ENCODE peak calls at places on chromosomes 11 and 22, in five cellular contexts. One of them, this sample, is unnamed.

GRCh38 chr11:95092549-95093324 is 3.1 kb downstream of the ENDOD1 start:
- DNase-seq in RPMI7951: peak; percentile 73
- DNase-seq in NCI-H146: no peak
- DNase-seq in stimulated activated CD4-positive, alpha-beta T cell treated with anti-CD3 and anti-CD28 coated beads, Interleukin-1b, Interleukin-23, amount 100 ng/mL, for 1 hour: no peak
- DNase-seq in amygdala: no peak
- DNase-seq in this sample: no peak

GRCh38 chr11:16841984-16842383 is 103.5 kb downstream of the C11orf58 start:
- DNase-seq in RPMI7951: no peak
- DNase-seq in NCI-H146: no peak
- DNase-seq in stimulated activated CD4-positive, alpha-beta T cell treated with anti-CD3 and anti-CD28 coated beads, Interleukin-1b, Interleukin-23, amount 100 ng/mL, for 1 hour: no peak
- DNase-seq in amygdala: no peak
- DNase-seq in this sample: no peak

GRCh38 chr11:17921620-17922473 is 91.0 kb downstream of the SERGEF start:
- DNase-seq in RPMI7951: peak; percentile 25
- DNase-seq in NCI-H146: no peak
- DNase-seq in stimulated activated CD4-positive, alpha-beta T cell treated with anti-CD3 and anti-CD28 coated beads, Interleukin-1b, Interleukin-23, amount 100 ng/mL, for 1 hour: no peak
- DNase-seq in amygdala: no peak
- DNase-seq in this sample: no peak

GRCh38 chr11:75319035-75319877 is 32.2 kb downstream of the ARRB1 start:
- DNase-seq in RPMI7951: no peak
- DNase-seq in NCI-H146: no peak
- DNase-seq in stimulated activated CD4-positive, alpha-beta T cell treated with anti-CD3 and anti-CD28 coated beads, Interleukin-1b, Interleukin-23, amount 100 ng/mL, for 1 hour: no peak
- DNase-seq in amygdala: no peak
- DNase-seq in this sample: no peak

GRCh38 chr22:46500201-46500600 is 37.2 kb downstream of the CELSR1 start:
- DNase-seq in RPMI7951: no peak
- DNase-seq in NCI-H146: peak; percentile 91
- DNase-seq in stimulated activated CD4-positive, alpha-beta T cell treated with anti-CD3 and anti-CD28 coated beads, Interleukin-1b, Interleukin-23, amount 100 ng/mL, for 1 hour: no peak
- DNase-seq in amygdala: no peak
- DNase-seq in this sample: peak; percentile 84

GRCh38 chr11:87455180-87455579 is 417.4 kb downstream of the TMEM135 start:
- DNase-seq in RPMI7951: no peak
- DNase-seq in NCI-H146: no peak
- DNase-seq in stimulated activated CD4-positive, alpha-beta T cell treated with anti-CD3 and anti-CD28 coated beads, Interleukin-1b, Interleukin-23, amount 100 ng/mL, for 1 hour: no peak
- DNase-seq in amygdala: no peak
- DNase-seq in this sample: no peak

GRCh38 chr22:38415046-38415445 is 40.0 kb downstream of the KCNJ4 start:
- DNase-seq in RPMI7951: no peak
- DNase-seq in NCI-H146: no peak
- DNase-seq in stimulated activated CD4-positive, alpha-beta T cell treated with anti-CD3 and anti-CD28 coated beads, Interleukin-1b, Interleukin-23, amount 100 ng/mL, for 1 hour: no peak
- DNase-seq in amygdala: no peak
- DNase-seq in this sample: no peak

GRCh38 chr22:28514314-28514713 is 165.3 kb downstream of the TTC28 start:
- DNase-seq in RPMI7951: no peak
- DNase-seq in NCI-H146: no peak
- DNase-seq in stimulated activated CD4-positive, alpha-beta T cell treated with anti-CD3 and anti-CD28 coated beads, Interleukin-1b, Interleukin-23, amount 100 ng/mL, for 1 hour: no peak
- DNase-seq in amygdala: no peak
- DNase-seq in this sample: no peak

GRCh38 chr11:34433899-34434298 is 4.8 kb upstream of the CAT start:
- DNase-seq in RPMI7951: no peak
- DNase-seq in NCI-H146: peak; percentile 2
- DNase-seq in stimulated activated CD4-positive, alpha-beta T cell treated with anti-CD3 and anti-CD28 coated beads, Interleukin-1b, Interleukin-23, amount 100 ng/mL, for 1 hour: no peak
- DNase-seq in amygdala: no peak
- DNase-seq in this sample: no peak

GRCh38 chr11:46121328-46121723 is at the start of gene PHF21A:
- DNase-seq in RPMI7951: peak; percentile 92
- DNase-seq in NCI-H146: peak; percentile 89
- DNase-seq in stimulated activated CD4-positive, alpha-beta T cell treated with anti-CD3 and anti-CD28 coated beads, Interleukin-1b, Interleukin-23, amount 100 ng/mL, for 1 hour: peak; percentile 77
- DNase-seq in amygdala: peak; percentile 84
- DNase-seq in this sample: peak; percentile 87

GRCh38 chr11:9178716-9179115 is 86.4 kb downstream of the DENND5A start:
- DNase-seq in RPMI7951: no peak
- DNase-seq in NCI-H146: no peak
- DNase-seq in stimulated activated CD4-positive, alpha-beta T cell treated with anti-CD3 and anti-CD28 coated beads, Interleukin-1b, Interleukin-23, amount 100 ng/mL, for 1 hour: no peak
- DNase-seq in amygdala: no peak
- DNase-seq in this sample: no peak

GRCh38 chr11:32706985-32707736 is 87.3 kb downstream of the CCDC73 start:
- DNase-seq in RPMI7951: peak; percentile 80
- DNase-seq in NCI-H146: no peak
- DNase-seq in stimulated activated CD4-positive, alpha-beta T cell treated with anti-CD3 and anti-CD28 coated beads, Interleukin-1b, Interleukin-23, amount 100 ng/mL, for 1 hour: no peak
- DNase-seq in amygdala: no peak
- DNase-seq in this sample: no peak

GRCh38 chr22:22895776-22896445 is 8.3 kb downstream of the IGLL5 start:
- DNase-seq in RPMI7951: no peak
- DNase-seq in NCI-H146: no peak
- DNase-seq in stimulated activated CD4-positive, alpha-beta T cell treated with anti-CD3 and anti-CD28 coated beads, Interleukin-1b, Interleukin-23, amount 100 ng/mL, for 1 hour: no peak
- DNase-seq in amygdala: no peak
- DNase-seq in this sample: no peak

GRCh38 chr11:206516-207212 is 535 bp downstream of the BET1L start:
- DNase-seq in RPMI7951: no peak
- DNase-seq in NCI-H146: no peak
- DNase-seq in stimulated activated CD4-positive, alpha-beta T cell treated with anti-CD3 and anti-CD28 coated beads, Interleukin-1b, Interleukin-23, amount 100 ng/mL, for 1 hour: no peak
- DNase-seq in amygdala: no peak
- DNase-seq in this sample: no peak

GRCh38 chr22:44003776-44004460 is 20.2 kb upstream of the PARVB start:
- DNase-seq in RPMI7951: no peak
- DNase-seq in NCI-H146: no peak
- DNase-seq in stimulated activated CD4-positive, alpha-beta T cell treated with anti-CD3 and anti-CD28 coated beads, Interleukin-1b, Interleukin-23, amount 100 ng/mL, for 1 hour: no peak
- DNase-seq in amygdala: no peak
- DNase-seq in this sample: no peak

GRCh38 chr11:119377112-119377901 is 4.2 kb downstream of the USP2 start:
- DNase-seq in RPMI7951: no peak
- DNase-seq in NCI-H146: peak; percentile 22
- DNase-seq in stimulated activated CD4-positive, alpha-beta T cell treated with anti-CD3 and anti-CD28 coated beads, Interleukin-1b, Interleukin-23, amount 100 ng/mL, for 1 hour: no peak
- DNase-seq in amygdala: no peak
- DNase-seq in this sample: no peak

GRCh38 chr11:17578296-17578695 is 31.2 kb downstream of the OTOG start:
- DNase-seq in RPMI7951: no peak
- DNase-seq in NCI-H146: no peak
- DNase-seq in stimulated activated CD4-positive, alpha-beta T cell treated with anti-CD3 and anti-CD28 coated beads, Interleukin-1b, Interleukin-23, amount 100 ng/mL, for 1 hour: no peak
- DNase-seq in amygdala: no peak
- DNase-seq in this sample: no peak

GRCh38 chr22:20128902-20129746 is 2.5 kb upstream of the ZDHHC8 start:
- DNase-seq in RPMI7951: peak; percentile 33
- DNase-seq in NCI-H146: no peak
- DNase-seq in stimulated activated CD4-positive, alpha-beta T cell treated with anti-CD3 and anti-CD28 coated beads, Interleukin-1b, Interleukin-23, amount 100 ng/mL, for 1 hour: no peak
- DNase-seq in amygdala: no peak
- DNase-seq in this sample: no peak

GRCh38 chr22:32697331-32697995 is 104.0 kb upstream of the TIMP3 start:
- DNase-seq in RPMI7951: no peak
- DNase-seq in NCI-H146: no peak
- DNase-seq in stimulated activated CD4-positive, alpha-beta T cell treated with anti-CD3 and anti-CD28 coated beads, Interleukin-1b, Interleukin-23, amount 100 ng/mL, for 1 hour: no peak
- DNase-seq in amygdala: no peak
- DNase-seq in this sample: no peak

GRCh38 chr11:16605440-16605970 is 132.9 kb upstream of the C11orf58 start:
- DNase-seq in RPMI7951: no peak
- DNase-seq in NCI-H146: no peak
- DNase-seq in stimulated activated CD4-positive, alpha-beta T cell treated with anti-CD3 and anti-CD28 coated beads, Interleukin-1b, Interleukin-23, amount 100 ng/mL, for 1 hour: no peak
- DNase-seq in amygdala: no peak
- DNase-seq in this sample: no peak

GRCh38 chr11:132943737-132944556 is 588.4 kb downstream of the OPCML start:
- DNase-seq in RPMI7951: no peak
- DNase-seq in NCI-H146: no peak
- DNase-seq in stimulated activated CD4-positive, alpha-beta T cell treated with anti-CD3 and anti-CD28 coated beads, Interleukin-1b, Interleukin-23, amount 100 ng/mL, for 1 hour: no peak
- DNase-seq in amygdala: no peak
- DNase-seq in this sample: peak; percentile 42

GRCh38 chr11:9759519-9760179 is 95.8 kb downstream of the SWAP70 start:
- DNase-seq in RPMI7951: peak; percentile 100
- DNase-seq in NCI-H146: peak; percentile 15
- DNase-seq in stimulated activated CD4-positive, alpha-beta T cell treated with anti-CD3 and anti-CD28 coated beads, Interleukin-1b, Interleukin-23, amount 100 ng/mL, for 1 hour: peak; percentile 78
- DNase-seq in amygdala: no peak
- DNase-seq in this sample: peak; percentile 52

GRCh38 chr11:68976563-68976962 is 4.2 kb downstream of the MRGPRD start:
- DNase-seq in RPMI7951: peak; percentile 13
- DNase-seq in NCI-H146: no peak
- DNase-seq in stimulated activated CD4-positive, alpha-beta T cell treated with anti-CD3 and anti-CD28 coated beads, Interleukin-1b, Interleukin-23, amount 100 ng/mL, for 1 hour: no peak
- DNase-seq in amygdala: no peak
- DNase-seq in this sample: no peak

GRCh38 chr11:63985812-63986155 is 454 bp upstream of the OTUB1 start:
- DNase-seq in RPMI7951: no peak
- DNase-seq in NCI-H146: peak; percentile 73
- DNase-seq in stimulated activated CD4-positive, alpha-beta T cell treated with anti-CD3 and anti-CD28 coated beads, Interleukin-1b, Interleukin-23, amount 100 ng/mL, for 1 hour: no peak
- DNase-seq in amygdala: no peak
- DNase-seq in this sample: peak; percentile 38

GRCh38 chr11:110712643-110713468 is 619 bp upstream of the ARHGAP20 start:
- DNase-seq in RPMI7951: no peak
- DNase-seq in NCI-H146: peak; percentile 43
- DNase-seq in stimulated activated CD4-positive, alpha-beta T cell treated with anti-CD3 and anti-CD28 coated beads, Interleukin-1b, Interleukin-23, amount 100 ng/mL, for 1 hour: no peak
- DNase-seq in amygdala: peak; percentile 37
- DNase-seq in this sample: peak; percentile 21

GRCh38 chr11:41281131-41281742 is 178.2 kb downstream of the LRRC4C start:
- DNase-seq in RPMI7951: peak; percentile 15
- DNase-seq in NCI-H146: no peak
- DNase-seq in stimulated activated CD4-positive, alpha-beta T cell treated with anti-CD3 and anti-CD28 coated beads, Interleukin-1b, Interleukin-23, amount 100 ng/mL, for 1 hour: no peak
- DNase-seq in amygdala: no peak
- DNase-seq in this sample: no peak